ENCODE peak calls at places on chromosomes 5 and 9, in ten cellular contexts. R is NCI-H345; E is fibroblast of lung; Y is fibroblast of the aortic adventitia; A is posterior cingulate gyrus; Q is Daoy; C is uterus; U is neural progenitor cell; B is GM03348; S is activated CD4-positive, alpha-beta T cell treated with anti-CD3 and anti-CD28 coated beads, Interleukin-2, amount 50 U/mL, for 1 hour. I is an unnamed sample.

GRCh38 chr9:105331755-105332154 is 87.3 kb downstream of the SLC44A1 start:
- DNase-seq in C (no peak), R (no peak), E (no peak), Q (no peak), Y (no peak), S (no peak), A (no peak), B (no peak), U (no peak), I (no peak)

GRCh38 chr9:99820330-99821186 is 1.1 kb upstream of the NR4A3 start:
- DNase-seq in Y (peak; percentile 88), S (peak; percentile 57), U (no peak), Q (peak; percentile 71), R (peak; percentile 75), C (peak; percentile 81), B (peak; percentile 62), A (no peak), E (peak; percentile 75), I (peak; percentile 75)

GRCh38 chr9:4238522-4238921 is 61.3 kb downstream of the GLIS3 start:
- DNase-seq in B (peak; percentile 50), Q (peak; percentile 78), E (peak; percentile 87), A (no peak), Y (peak; percentile 45), S (no peak), R (no peak), U (no peak), C (no peak), I (no peak)

GRCh38 chr9:16153221-16153620 is 600.4 kb downstream of the CCDC171 start:
- DNase-seq in A (no peak), U (no peak), B (no peak), E (no peak), Q (no peak), Y (no peak), R (no peak), C (no peak), S (no peak), I (no peak)

GRCh38 chr5:172008689-172009141 is 2.3 kb upstream of the FBXW11 start:
- DNase-seq in S (no peak), R (no peak), B (no peak), E (peak; percentile 75), Q (peak; percentile 32), Y (peak; percentile 90), U (peak; percentile 22), A (no peak), C (no peak), I (no peak)

GRCh38 chr5:168869615-168870227 is 290.6 kb upstream of the PANK3 start:
- DNase-seq in A (no peak), C (no peak), U (no peak), Q (no peak), S (no peak), E (peak; percentile 32), R (no peak), B (no peak), Y (no peak), I (no peak)

GRCh38 chr9:127049581-127049980 is 72.9 kb downstream of the ANGPTL2 start:
- DNase-seq in E (peak; percentile 42), U (no peak), S (no peak), Y (no peak), Q (peak; percentile 55), C (no peak), R (no peak), A (no peak), B (no peak), I (no peak)

GRCh38 chr5:17317499-17317898 is 100.1 kb downstream of the BASP1 start:
- DNase-seq in Y (no peak), B (no peak), R (no peak), S (no peak), E (no peak), U (no peak), C (no peak), A (no peak), Q (no peak), I (no peak)

GRCh38 chr9:137030528-137030927 is 1.4 kb downstream of the FUT7 start:
- DNase-seq in E (no peak), R (no peak), Y (no peak), Q (no peak), A (no peak), S (no peak), B (no peak), U (no peak), C (no peak), I (no peak)

GRCh38 chr9:41229408-41230401 is 40.6 kb upstream of the ZNG1F start:
- DNase-seq in S (no peak), C (no peak), Y (peak; percentile 14), E (peak; percentile 35), A (peak; percentile 30), U (peak; percentile 13), Q (peak; percentile 35), B (peak; percentile 32), R (no peak), I (no peak)

GRCh38 chr5:4976918-4977317 is 163.2 kb upstream of the ADAMTS16 start:
- DNase-seq in Y (peak; percentile 20), E (peak; percentile 92), S (no peak), U (no peak), C (no peak), Q (peak; percentile 42), A (no peak), B (no peak), R (no peak), I (no peak)

GRCh38 chr9:128007566-128008138 is 26.9 kb upstream of the EEIG1 start:
- DNase-seq in B (no peak), S (peak; percentile 90), A (no peak), C (peak; percentile 56), Q (peak; percentile 74), U (no peak), Y (peak; percentile 65), R (peak; percentile 40), E (peak; percentile 73), I (peak; percentile 84)

GRCh38 chr9:21030389-21031035 is 928 bp downstream of the HACD4 start:
- DNase-seq in R (no peak), A (no peak), Q (no peak), U (no peak), S (no peak), Y (peak; percentile 12), B (peak; percentile 55), E (peak; percentile 39), C (no peak), I (no peak)

GRCh38 chr5:127615916-127616315 is 33.0 kb upstream of the CTXN3 start:
- DNase-seq in A (no peak), R (no peak), Q (no peak), Y (peak; percentile 44), B (no peak), U (peak; percentile 9), S (no peak), C (no peak), E (peak; percentile 13), I (no peak)

I was measured in adrenal gland.